ENCODE peak calls at places on chromosomes 4 and X, in four cellular contexts. W is activated CD4-positive, CD25-positive, alpha-beta regulatory T cell; O is brain microvascular endothelial cell; P is NCI-H2081 treated with DMSO at 0.1 percent for 48 hours. F is an unnamed sample.

GRCh38 chr4:118889313-118889694 is 650 bp downstream of the SYNPO2 start:
- DNase-seq in W (no peak), O (no peak), P (no peak), F (no peak)

GRCh38 chrX:154748712-154749339 is 2.1 kb downstream of the GAB3 start:
- DNase-seq in W (no peak), O (peak), P (peak), F (peak)

GRCh38 chrX:120559799-120560198 is 963 bp downstream of the CUL4B start:
- DNase-seq in W (no peak), O (no peak), P (no peak), F (no peak)

GRCh38 chr4:98626350-98626749 is 32.1 kb downstream of the TSPAN5 start:
- DNase-seq in W (no peak), O (peak), P (no peak), F (no peak)

GRCh38 chrX:1598876-1599790 is 7.7 kb downstream of the AKAP17A start:
- DNase-seq in W (no peak), O (no peak), P (no peak), F (no peak)

GRCh38 chrX:120419465-120419864 is 49.6 kb downstream of the LAMP2 start:
- DNase-seq in W (peak), O (no peak), P (no peak), F (no peak)

GRCh38 chr4:177367336-177367735 is 57.7 kb downstream of the NEIL3 start:
- DNase-seq in W (no peak), O (peak), P (no peak), F (no peak)

GRCh38 chr4:153637201-153637600 is 46.9 kb upstream of the TLR2 start:
- DNase-seq in W (no peak), O (no peak), P (no peak), F (no peak)

GRCh38 chrX:55142919-55143310 is 54.1 kb downstream of the PAGE2 start:
- DNase-seq in W (no peak), O (no peak), P (no peak), F (no peak)

GRCh38 chr4:56215138-56215793 is 172.0 kb downstream of the AASDH start:
- DNase-seq in W (no peak), O (no peak), P (no peak), F (no peak)

F was measured in T-helper 17 cell.